ENCODE peak calls at places on chromosomes 2 and 18, in ten cellular contexts. W is upper lobe of right lung; L is prostate gland; Y is Panc1; U is GM12865; K is left lung; P is uterus; R is CD4-positive, alpha-beta T cell; A is GM13976; H is K562. E is an unnamed sample.
A peak's percentile ranks its signal among the peaks of the same experiment; 100 is the strongest.

GRCh38 chr2:8475349-8476045 is 206.4 kb upstream of the ID2 start:
- DNase-seq in Y (no peak), H (no peak), U (peak; percentile 70), W (no peak), L (no peak), R (peak; percentile 33), K (no peak), A (peak; percentile 52), P (no peak), E (no peak)

GRCh38 chr2:111896007-111896406 is 2.4 kb upstream of the MERTK start:
- DNase-seq in U (no peak), P (no peak), L (no peak), K (no peak), W (no peak), R (no peak), A (no peak), H (peak; percentile 65), Y (no peak), E (no peak)

GRCh38 chr18:62716679-62717058 is 1.3 kb downstream of the PHLPP1 start:
- DNase-seq in R (peak; percentile 48), L (peak; percentile 43), W (peak; percentile 77), K (peak; percentile 88), P (peak; percentile 30), H (peak; percentile 32), U (peak; percentile 57), A (peak; percentile 80), Y (no peak), E (peak; percentile 58)

GRCh38 chr2:201656102-201656501 is 12.8 kb upstream of the TMEM237 start:
- DNase-seq in P (no peak), Y (no peak), R (no peak), U (no peak), L (no peak), W (no peak), H (no peak), K (peak; percentile 76), A (no peak), E (no peak)

GRCh38 chr18:24013061-24013460 is 1.5 kb upstream of the TTC39C start:
- DNase-seq in L (no peak), H (no peak), P (no peak), U (no peak), Y (no peak), K (no peak), W (no peak), A (no peak), R (no peak), E (no peak)

GRCh38 chr18:48061781-48062570 is 131.5 kb upstream of the SMAD2 start:
- DNase-seq in L (no peak), R (no peak), Y (no peak), P (no peak), A (no peak), K (no peak), H (no peak), W (peak; percentile 10), U (no peak), E (no peak)

GRCh38 chr2:198214108-198214736 is 409.8 kb downstream of the PLCL1 start:
- DNase-seq in A (no peak), L (no peak), R (no peak), P (no peak), W (no peak), Y (no peak), H (no peak), K (no peak), U (no peak), E (no peak)

GRCh38 chr2:56816666-56817065 is 632.9 kb downstream of the CCDC85A start:
- DNase-seq in R (no peak), W (no peak), P (no peak), K (peak; percentile 15), U (no peak), Y (no peak), H (no peak), A (no peak), L (no peak), E (no peak)

GRCh38 chr2:65662654-65663432 is 230.4 kb upstream of the SPRED2 start:
- DNase-seq in R (no peak), L (no peak), Y (no peak), K (no peak), A (no peak), U (no peak), P (peak; percentile 67), H (no peak), W (no peak), E (no peak)

GRCh38 chr18:8478166-8478967 is 130.9 kb upstream of the RAB12 start:
- DNase-seq in R (peak; percentile 58), Y (peak; percentile 35), L (peak; percentile 12), P (peak; percentile 22), A (peak; percentile 86), W (peak; percentile 81), U (peak; percentile 73), K (peak; percentile 83), H (peak; percentile 85), E (peak; percentile 64)

GRCh38 chr2:8094571-8094970 is 587.3 kb upstream of the ID2 start:
- DNase-seq in Y (no peak), L (no peak), U (no peak), H (no peak), A (no peak), R (no peak), K (peak; percentile 46), P (no peak), W (no peak), E (no peak)

GRCh38 chr2:63790913-63791312 is 50.8 kb upstream of the UGP2 start:
- DNase-seq in Y (no peak), A (no peak), P (peak; percentile 26), W (no peak), K (no peak), H (no peak), R (no peak), L (no peak), U (no peak), E (no peak)

GRCh38 chr18:29586210-29586609 is 1409.3 kb upstream of the CDH2 start:
- DNase-seq in L (no peak), R (no peak), P (no peak), U (no peak), H (no peak), A (no peak), K (no peak), W (no peak), Y (no peak), E (no peak)

GRCh38 chr2:208265371-208265806 is 666 bp upstream of the PIKFYVE start:
- DNase-seq in H (peak; percentile 20), P (peak; percentile 24), L (no peak), U (peak; percentile 76), W (no peak), Y (no peak), A (peak; percentile 64), K (no peak), R (peak; percentile 47), E (no peak)

GRCh38 chr2:154709215-154709614 is 10.7 kb downstream of the KCNJ3 start:
- DNase-seq in Y (no peak), U (no peak), A (no peak), H (no peak), P (no peak), W (no peak), L (no peak), K (no peak), R (no peak), E (no peak)

GRCh38 chr2:98212291-98212690 is 125.3 kb downstream of the VWA3B start:
- DNase-seq in R (no peak), K (no peak), L (no peak), H (no peak), A (no peak), U (no peak), P (no peak), Y (no peak), W (no peak), E (no peak)

GRCh38 chr2:30113617-30114293 is 33.1 kb upstream of the YPEL5 start:
- DNase-seq in P (no peak), L (no peak), H (no peak), Y (no peak), W (no peak), U (no peak), A (no peak), K (no peak), R (no peak), E (no peak)

GRCh38 chr2:20034821-20035220 is 16.6 kb downstream of the LAPTM4A start:
- DNase-seq in Y (no peak), A (no peak), P (no peak), W (no peak), R (no peak), U (no peak), L (no peak), H (no peak), K (no peak), E (no peak)

GRCh38 chr2:105746177-105747080 is 1.7 kb downstream of the NCK2 start:
- DNase-seq in K (peak; percentile 96), W (peak; percentile 89), R (peak; percentile 79), Y (no peak), U (peak; percentile 92), H (peak; percentile 33), A (peak; percentile 76), P (peak; percentile 39), L (peak; percentile 62), E (peak; percentile 58)

GRCh38 chr2:222862068-222862914 is 1.5 kb downstream of the ACSL3 start:
- DNase-seq in A (no peak), H (no peak), Y (no peak), R (no peak), W (no peak), K (no peak), P (no peak), L (peak; percentile 38), U (no peak), E (no peak)
- TF ChIP-seq CTCF in A (no peak), H (no peak), Y (peak; percentile 24), R (no peak), W (no peak), K (no peak), P (no peak), L (no peak), U (no peak), E (no peak)

DNA sequence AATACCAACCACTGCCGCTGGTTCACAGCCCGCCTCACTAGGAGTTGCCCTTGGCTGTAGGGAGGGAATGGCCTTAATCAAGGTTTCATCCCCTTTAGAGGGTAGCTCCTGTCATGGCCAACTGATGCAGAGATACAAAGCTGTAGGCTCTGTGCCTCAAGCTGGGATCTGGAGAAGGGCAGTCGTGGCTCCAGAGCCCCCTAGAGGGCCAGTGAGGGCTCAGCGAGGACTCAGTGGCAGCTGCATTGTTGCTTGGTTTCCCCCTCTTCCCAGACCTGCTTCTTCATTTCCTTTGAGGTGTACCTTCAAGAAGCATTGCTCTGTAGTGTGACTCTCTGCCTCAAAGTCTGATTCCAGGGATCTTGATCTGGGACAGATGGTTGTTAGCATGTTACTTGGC is 302.1 kb downstream of the LPIN1 start:
- DNase-seq in Y (no peak), W (no peak), H (peak; percentile 56), R (no peak), L (no peak), U (peak; percentile 57), A (no peak), K (no peak), P (no peak), E (no peak)
- TF ChIP-seq CTCF in Y (peak; percentile 46), W (no peak), H (peak; percentile 57), R (no peak), L (no peak), U (peak; percentile 42), A (no peak), K (no peak), P (no peak), E (no peak)

GRCh38 chr2:138814123-138814883 is 34.1 kb upstream of the NXPH2 start:
- DNase-seq in A (no peak), L (no peak), P (no peak), H (no peak), W (no peak), Y (no peak), R (no peak), U (peak; percentile 25), K (no peak), E (no peak)
- TF ChIP-seq CTCF in A (no peak), L (no peak), P (no peak), H (no peak), W (peak; percentile 19), Y (peak; percentile 26), R (no peak), U (peak; percentile 20), K (no peak), E (no peak)

GRCh38 chr2:68282814-68283812 is 30.8 kb upstream of the PPP3R1 start:
- DNase-seq in K (no peak), P (no peak), U (peak; percentile 71), A (peak; percentile 72), L (peak; percentile 21), W (no peak), Y (peak; percentile 24), H (peak; percentile 84), R (no peak), E (no peak)
- TF ChIP-seq CTCF in K (peak; percentile 71), P (peak; percentile 74), U (peak; percentile 72), A (peak; percentile 56), L (peak; percentile 69), W (peak; percentile 73), Y (peak; percentile 79), H (peak; percentile 71), R (peak; percentile 83), E (peak; percentile 82)

E was measured in activated B cell treated with CpG ODN at 0.5 μM for 24 hours.